ENCODE peak calls at places on chromosome 17, in eight cellular contexts. X, T, W, C, J, U, F and K are unnamed samples.

GRCh38 chr17:63443053-63443452 is 3.1 kb downstream of the CYB561 start:
- DNase-seq in W (no peak), T (no peak), C (no peak), U (no peak), J (no peak), X (no peak), F (no peak), K (no peak)

GRCh38 chr17:64373722-64374121 is 16.9 kb downstream of the PECAM1 start:
- DNase-seq in J (no peak), F (no peak), U (no peak), W (no peak), T (no peak), X (no peak), C (no peak), K (no peak)

GRCh38 chr17:32490101-32490482 is 3.3 kb downstream of the CDK5R1 start:
- DNase-seq in X (no peak), J (no peak), F (no peak), T (no peak), C (no peak), U (no peak), W (peak; percentile 58), K (no peak)

GRCh38 chr17:381941-382643 is 29.5 kb upstream of the RPH3AL start:
- DNase-seq in F (no peak), J (no peak), X (no peak), T (no peak), U (no peak), C (no peak), W (no peak), K (no peak)

GRCh38 chr17:40180694-40181093 is 3.4 kb downstream of the RAPGEFL1 start:
- DNase-seq in W (no peak), U (no peak), T (no peak), X (peak; percentile 48), C (no peak), F (no peak), J (no peak), K (no peak)

GRCh38 chr17:3953542-3953941 is 10.7 kb downstream of the ATP2A3 start:
- DNase-seq in T (no peak), X (no peak), F (no peak), C (no peak), J (no peak), W (no peak), U (no peak), K (no peak)

GRCh38 chr17:44002141-44002848 is 2.1 kb upstream of the NAGS start:
- DNase-seq in J (peak; percentile 16), C (no peak), W (no peak), F (no peak), T (peak; percentile 82), U (no peak), X (no peak), K (peak; percentile 62)

GRCh38 chr17:40075216-40076100 is 12.7 kb downstream of the THRA start:
- DNase-seq in U (peak; percentile 77), F (no peak), W (no peak), C (peak; percentile 83), J (peak; percentile 89), X (peak; percentile 85), T (peak; percentile 63), K (no peak)

GRCh38 chr17:61683466-61683865 is 92.4 kb upstream of the NACA2 start:
- DNase-seq in W (no peak), X (no peak), T (no peak), F (no peak), C (no peak), U (no peak), J (no peak), K (no peak)

GRCh38 chr17:77372444-77373297 is 231.9 kb downstream of the SEC14L1 start:
- DNase-seq in X (peak; percentile 47), F (peak; percentile 88), C (peak; percentile 93), W (no peak), J (peak; percentile 93), U (peak; percentile 86), T (peak; percentile 53), K (no peak)

GRCh38 chr17:65173284-65173793 is 36.2 kb downstream of the RGS9 start:
- DNase-seq in W (no peak), X (peak; percentile 5), C (no peak), J (peak; percentile 45), U (no peak), F (no peak), T (peak; percentile 54), K (no peak)

GRCh38 chr17:61325382-61326073 is 74.1 kb upstream of the TBX2 start:
- DNase-seq in X (no peak), J (no peak), U (no peak), C (no peak), F (no peak), W (no peak), T (no peak), K (peak; percentile 34)

GRCh38 chr17:59746849-59747445 is 39.5 kb downstream of the VMP1 start:
- DNase-seq in C (no peak), U (no peak), T (peak; percentile 68), F (no peak), W (no peak), J (peak; percentile 62), X (no peak), K (peak; percentile 10)

GRCh38 chr17:11668633-11669032 is 70.4 kb downstream of the DNAH9 start:
- DNase-seq in U (no peak), F (no peak), W (no peak), T (no peak), J (no peak), X (no peak), C (no peak), K (no peak)

GRCh38 chr17:18129041-18129502 is 20.5 kb downstream of the MYO15A start:
- DNase-seq in F (no peak), X (peak; percentile 83), W (no peak), U (no peak), T (peak; percentile 24), C (no peak), J (no peak), K (peak; percentile 100)

GRCh38 chr17:27846042-27846655 is 45.8 kb upstream of the NOS2 start:
- DNase-seq in C (no peak), F (no peak), J (no peak), T (no peak), W (no peak), U (no peak), X (no peak), K (no peak)

GRCh38 chr17:20092292-20092867 is 83.2 kb downstream of the SPECC1 start:
- DNase-seq in W (no peak), X (no peak), T (no peak), U (no peak), J (no peak), F (no peak), C (no peak), K (no peak)

GRCh38 chr17:35775039-35775438 is 14.4 kb downstream of the C17orf50 start:
- DNase-seq in T (no peak), J (no peak), U (no peak), W (no peak), C (no peak), F (no peak), X (no peak), K (no peak)

DNA sequence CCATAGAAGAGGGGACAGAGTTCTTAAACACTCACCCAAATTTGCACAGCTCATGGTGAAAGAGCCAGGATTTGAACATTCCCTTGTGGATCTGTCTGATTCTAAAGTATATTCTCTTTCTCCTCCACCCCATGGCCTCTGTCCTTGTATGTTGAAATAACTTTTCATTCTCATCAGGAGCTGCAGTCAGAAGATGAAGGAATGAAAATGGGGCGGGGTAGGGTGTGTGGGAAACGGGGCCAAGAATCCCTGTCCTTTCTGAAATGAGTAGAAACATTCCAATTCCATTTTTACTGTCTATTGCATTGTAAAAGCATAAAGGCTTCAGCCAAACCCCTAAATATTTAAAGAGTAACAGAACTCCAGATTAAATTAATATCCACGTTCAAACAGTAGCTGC is 42.8 kb downstream of the NOG start:
- DNase-seq in F (no peak), C (no peak), T (no peak), J (no peak), X (no peak), W (no peak), U (no peak), K (no peak)
- TF ChIP-seq POLR2A in F (no peak), C (no peak), T (no peak), J (no peak), X (no peak), W (no peak), U (no peak), K (no peak)

GRCh38 chr17:73901661-73902415 is 257.6 kb upstream of the SDK2 start:
- DNase-seq in X (peak; percentile 48), J (peak; percentile 58), C (no peak), F (no peak), W (no peak), T (no peak), U (no peak), K (no peak)
- TF ChIP-seq POLR2A in X (no peak), J (no peak), C (no peak), F (no peak), W (no peak), T (no peak), U (no peak), K (no peak)

GRCh38 chr17:41836550-41837196 is 641 bp upstream of the NT5C3B start:
- DNase-seq in C (peak; percentile 6), J (no peak), X (no peak), W (no peak), T (no peak), F (no peak), U (no peak), K (no peak)

GRCh38 chr17:41837761-41838538 is at the start of gene KLHL10:
- DNase-seq in J (no peak), U (no peak), F (no peak), C (peak; percentile 13), W (no peak), T (no peak), X (no peak), K (no peak)

GRCh38 chr17:41835214-41835799 is 725 bp downstream of the NT5C3B start:
- DNase-seq in U (no peak), W (no peak), F (no peak), T (no peak), J (peak; percentile 47), X (no peak), C (peak; percentile 0), K (no peak)

GRCh38 chr17:41835800-41836549 is at the start of gene NT5C3B:
- DNase-seq in T (peak; percentile 44), U (peak; percentile 52), W (no peak), J (peak; percentile 60), X (peak; percentile 39), F (peak; percentile 85), C (peak; percentile 64), K (peak; percentile 89)
- TF ChIP-seq POLR2A in T (no peak), U (peak; percentile 58), W (no peak), J (no peak), X (peak; percentile 18), F (peak; percentile 49), C (peak; percentile 32), K (peak; percentile 80)

DNA sequence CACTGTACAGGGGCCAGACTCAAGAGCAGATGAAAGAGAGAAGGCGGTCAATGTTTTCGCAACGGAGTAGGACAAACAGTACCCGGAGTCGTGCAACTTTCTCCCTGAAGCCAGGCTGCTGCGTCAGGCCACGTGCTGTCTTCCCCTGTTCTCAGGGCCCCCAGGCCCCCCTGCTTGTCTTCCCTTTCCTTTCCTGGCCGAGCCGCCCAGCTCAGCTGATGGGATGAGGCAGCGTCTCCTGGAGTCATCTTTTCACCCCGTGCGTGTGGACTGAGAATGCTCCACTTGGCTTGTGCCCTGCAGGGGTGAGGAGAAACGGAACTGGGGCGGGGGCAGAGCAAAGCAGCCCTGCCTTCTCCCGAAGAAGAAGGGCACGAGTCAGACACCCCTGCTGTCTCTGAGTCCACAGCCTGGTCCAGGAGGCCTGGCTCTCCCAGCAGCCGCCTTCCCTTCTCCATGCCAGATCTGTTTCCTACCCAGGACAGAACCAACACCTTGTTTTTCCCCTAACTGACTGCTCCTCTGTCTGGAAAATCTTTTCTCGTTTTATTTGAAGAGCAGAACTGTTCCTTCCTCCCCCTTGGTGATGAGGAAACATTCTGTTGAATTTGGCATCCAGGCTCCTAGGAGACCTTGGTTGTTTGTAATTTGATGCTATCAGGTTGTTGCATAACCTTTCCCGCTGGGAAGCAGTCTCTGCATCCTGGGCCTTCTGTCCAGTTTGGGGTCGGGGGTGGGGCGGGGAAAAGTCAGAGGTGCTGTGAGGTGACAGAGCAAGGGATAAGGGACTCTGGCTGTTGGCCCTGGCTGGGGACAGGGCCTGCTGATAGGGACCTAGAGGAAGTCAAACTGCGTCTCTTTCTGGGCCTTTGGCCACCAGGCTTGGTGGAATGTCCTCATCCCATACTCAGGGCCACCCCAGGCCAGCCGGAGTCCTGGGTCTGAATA is 78.8 kb downstream of the WIPI1 start:
- DNase-seq in J (no peak), W (peak; percentile 96), T (peak; percentile 92), F (no peak), C (peak; percentile 93), U (peak; percentile 98), X (peak; percentile 90), K (peak; percentile 61)
- TF ChIP-seq POLR2A in J (no peak), W (peak; percentile 67), T (peak; percentile 25), F (no peak), C (peak; percentile 70), U (peak; percentile 53), X (no peak), K (no peak)